ENCODE peak calls at places on chromosomes 12 and 14, in ten cellular contexts. N is activated CD4-positive, alpha-beta T cell treated with anti-CD3 and anti-CD28 coated beads for 1 hour; S is SW 1271; L is Right ventricle myocardium superior; J is mammary epithelial cell; P is endothelial cell; E is left cardiac atrium; C is activated T-helper 1 cell treated with anti-CD3 and anti-CD28 coated beads, Interleukin-2, amount 50 U/mL, for 16 hours; A is NCI-H2081; Q is activated T-cell treated with anti-CD3 and anti-CD28 coated beads for 1 hour. V is an unnamed sample.

GRCh38 chr14:76773188-76773885 is 12.1 kb downstream of the VASH1 start:
- DNase-seq in Q (no peak), C (no peak), P (no peak), A (no peak), L (peak; percentile 73), N (no peak), J (peak; percentile 74), S (no peak), E (peak; percentile 85), V (no peak)

GRCh38 chr14:99459491-99460100 is 21.1 kb downstream of the SETD3 start:
- DNase-seq in Q (no peak), C (no peak), J (no peak), L (no peak), N (no peak), S (no peak), P (no peak), E (no peak), A (no peak), V (no peak)

GRCh38 chr12:113837059-113837458 is 129.1 kb downstream of the RBM19 start:
- DNase-seq in L (no peak), A (no peak), N (no peak), Q (no peak), C (no peak), E (no peak), S (no peak), P (no peak), J (no peak), V (no peak)

GRCh38 chr12:39372929-39373328 is 70.0 kb downstream of the KIF21A start:
- DNase-seq in E (no peak), C (no peak), P (no peak), L (no peak), Q (no peak), A (no peak), J (peak; percentile 36), N (no peak), S (no peak), V (no peak)

GRCh38 chr14:73634333-73634833 is 10.4 kb upstream of the DNAL1 start:
- DNase-seq in A (peak; percentile 67), J (no peak), P (peak; percentile 50), C (no peak), E (no peak), S (no peak), Q (no peak), N (no peak), L (peak; percentile 60), V (no peak)

GRCh38 chr12:19131020-19131431 is 1.5 kb downstream of the PLEKHA5 start:
- DNase-seq in C (no peak), L (no peak), E (no peak), N (no peak), A (no peak), J (peak; percentile 88), Q (no peak), P (peak; percentile 6), S (no peak), V (no peak)

GRCh38 chr12:123242083-123242904 is 9.1 kb downstream of the MTRFR start:
- DNase-seq in N (no peak), C (no peak), A (peak; percentile 67), S (no peak), Q (no peak), L (no peak), J (no peak), E (no peak), P (no peak), V (peak; percentile 32)

GRCh38 chr12:15644700-15645099 is 144.5 kb downstream of the EPS8 start:
- DNase-seq in Q (no peak), E (no peak), P (no peak), A (no peak), C (no peak), N (no peak), S (no peak), J (no peak), L (no peak), V (no peak)

GRCh38 chr12:6697584-6698351 is 2.8 kb downstream of the PIANP start:
- DNase-seq in P (peak; percentile 71), A (peak; percentile 9), Q (no peak), J (peak; percentile 48), L (no peak), E (no peak), N (no peak), S (peak; percentile 47), C (no peak), V (no peak)

GRCh38 chr12:107296681-107297086 is 203.3 kb upstream of the CRY1 start:
- DNase-seq in A (no peak), Q (no peak), L (no peak), P (no peak), N (no peak), C (no peak), E (no peak), J (peak; percentile 97), S (no peak), V (no peak)

GRCh38 chr14:25411933-25412757 is 362.2 kb upstream of the STXBP6 start:
- DNase-seq in E (no peak), Q (no peak), J (no peak), L (no peak), P (peak; percentile 42), S (no peak), A (peak; percentile 41), C (no peak), N (no peak), V (no peak)

GRCh38 chr12:130263025-130263424 is 74.7 kb upstream of the PIWIL1 start:
- DNase-seq in C (no peak), L (no peak), A (no peak), E (no peak), Q (no peak), J (no peak), S (no peak), N (no peak), P (no peak), V (no peak)

GRCh38 chr14:22558221-22558913 is 30.7 kb downstream of the DAD1 start:
- DNase-seq in S (no peak), Q (peak; percentile 56), E (no peak), N (no peak), J (no peak), A (no peak), C (no peak), L (no peak), P (peak; percentile 30), V (no peak)

GRCh38 chr14:39102265-39102968 is 618 bp downstream of the SEC23A start:
- DNase-seq in P (no peak), S (no peak), E (no peak), C (no peak), A (no peak), L (no peak), Q (peak; percentile 7), J (peak; percentile 39), N (no peak), V (no peak)

GRCh38 chr12:55068416-55069010 is 48.7 kb downstream of the NEUROD4 start:
- DNase-seq in A (peak; percentile 34), Q (peak; percentile 5), P (peak; percentile 44), N (no peak), E (no peak), C (no peak), J (peak; percentile 53), S (peak; percentile 13), L (no peak), V (peak; percentile 90)